ENCODE peak calls at places on chromosomes 7 and 10, in six cellular contexts. G is PC-3, C is fibroblast of lung, F is GM23248, S is H7, R is GM12864. X is an unnamed sample.

GRCh38 chr10:96618648-96619047 is 31.8 kb upstream of the TM9SF3 start:
- DNase-seq in G (no peak), C (peak; percentile 14), F (peak; percentile 44), S (no peak), R (no peak), X (no peak)

GRCh38 chr10:35533565-35533964 is 71.6 kb upstream of the GJD4 start:
- DNase-seq in G (no peak), C (peak; percentile 15), F (no peak), S (no peak), R (no peak), X (no peak)

GRCh38 chr7:537911-538634 is 18.4 kb upstream of the PDGFA start:
- DNase-seq in G (peak; percentile 92), C (peak; percentile 81), F (peak; percentile 91), S (peak; percentile 86), R (no peak), X (peak; percentile 64)

GRCh38 chr7:152849128-152849527 is 89.6 kb downstream of the ACTR3B start:
- DNase-seq in G (no peak), C (no peak), F (no peak), S (no peak), R (no peak), X (no peak)

GRCh38 chr10:80466724-80467326 is 12.7 kb downstream of the TSPAN14 start:
- DNase-seq in G (no peak), C (no peak), F (no peak), S (no peak), R (no peak), X (no peak)

GRCh38 chr10:100364735-100365391 is 17.8 kb downstream of the SCD start:
- DNase-seq in G (peak; percentile 86), C (peak; percentile 86), F (peak; percentile 43), S (peak; percentile 45), R (no peak), X (peak; percentile 47)

GRCh38 chr10:132048294-132048667 is 17.5 kb upstream of the JAKMIP3 start:
- DNase-seq in G (no peak), C (no peak), F (no peak), S (no peak), R (no peak), X (no peak)

GRCh38 chr7:30001953-30002352 is 12.4 kb upstream of the SCRN1 start:
- DNase-seq in G (no peak), C (no peak), F (no peak), S (no peak), R (no peak), X (no peak)

GRCh38 chr10:73159038-73159648 is 8.7 kb downstream of the ECD start:
- DNase-seq in G (peak; percentile 97), C (peak; percentile 66), F (peak; percentile 75), S (peak; percentile 43), R (no peak), X (no peak)

GRCh38 chr10:69629897-69630650 is at the start of gene FAM241B:
- DNase-seq in G (peak; percentile 91), C (peak; percentile 18), F (peak; percentile 66), S (peak; percentile 97), R (no peak), X (no peak)

GRCh38 chr7:122767339-122767738 is 64.6 kb upstream of the RNF148 start:
- DNase-seq in G (no peak), C (no peak), F (no peak), S (no peak), R (no peak), X (no peak)

GRCh38 chr10:50851884-50852671 is 33.3 kb downstream of the A1CF start:
- DNase-seq in G (no peak), C (no peak), F (no peak), S (no peak), R (no peak), X (no peak)

GRCh38 chr10:21720090-21720489 is 186.1 kb downstream of the MLLT10 start:
- DNase-seq in G (no peak), C (peak; percentile 28), F (no peak), S (peak; percentile 32), R (no peak), X (no peak)

GRCh38 chr10:24331457-24331856 is 122.5 kb downstream of the KIAA1217 start:
- DNase-seq in G (peak; percentile 45), C (peak; percentile 55), F (no peak), S (no peak), R (no peak), X (no peak)

GRCh38 chr7:39950473-39951155 is 558 bp downstream of the CDK13 start:
- DNase-seq in G (peak; percentile 23), C (peak; percentile 49), F (peak; percentile 70), S (peak; percentile 73), R (no peak), X (no peak)

GRCh38 chr7:31935115-31935514 is 135.1 kb downstream of the PDE1C start:
- DNase-seq in G (peak; percentile 81), C (no peak), F (no peak), S (no peak), R (no peak), X (no peak)

GRCh38 chr10:29254123-29255046 is 34.5 kb upstream of the LYZL1 start:
- DNase-seq in G (no peak), C (peak; percentile 22), F (no peak), S (no peak), R (no peak), X (no peak)

GRCh38 chr7:77532247-77532646 is 4.8 kb upstream of the PTPN12 start:
- DNase-seq in G (no peak), C (no peak), F (no peak), S (no peak), R (no peak), X (no peak)

GRCh38 chr7:108002726-108003590 is at the start of gene LAMB1:
- DNase-seq in G (peak; percentile 69), C (peak; percentile 87), F (peak; percentile 81), S (peak; percentile 94), R (no peak), X (no peak)
- H3K4me3 ChIP-seq in G (peak within 1 kb of the TSS; percentile 87), C (peak within 1 kb of the TSS; percentile 92), F (peak within 1 kb of the TSS; percentile 98), S (peak within 1 kb of the TSS; percentile 66), R (no peak within 1 kb of the TSS), X (peak within 1 kb of the TSS; percentile 78)

DNA sequence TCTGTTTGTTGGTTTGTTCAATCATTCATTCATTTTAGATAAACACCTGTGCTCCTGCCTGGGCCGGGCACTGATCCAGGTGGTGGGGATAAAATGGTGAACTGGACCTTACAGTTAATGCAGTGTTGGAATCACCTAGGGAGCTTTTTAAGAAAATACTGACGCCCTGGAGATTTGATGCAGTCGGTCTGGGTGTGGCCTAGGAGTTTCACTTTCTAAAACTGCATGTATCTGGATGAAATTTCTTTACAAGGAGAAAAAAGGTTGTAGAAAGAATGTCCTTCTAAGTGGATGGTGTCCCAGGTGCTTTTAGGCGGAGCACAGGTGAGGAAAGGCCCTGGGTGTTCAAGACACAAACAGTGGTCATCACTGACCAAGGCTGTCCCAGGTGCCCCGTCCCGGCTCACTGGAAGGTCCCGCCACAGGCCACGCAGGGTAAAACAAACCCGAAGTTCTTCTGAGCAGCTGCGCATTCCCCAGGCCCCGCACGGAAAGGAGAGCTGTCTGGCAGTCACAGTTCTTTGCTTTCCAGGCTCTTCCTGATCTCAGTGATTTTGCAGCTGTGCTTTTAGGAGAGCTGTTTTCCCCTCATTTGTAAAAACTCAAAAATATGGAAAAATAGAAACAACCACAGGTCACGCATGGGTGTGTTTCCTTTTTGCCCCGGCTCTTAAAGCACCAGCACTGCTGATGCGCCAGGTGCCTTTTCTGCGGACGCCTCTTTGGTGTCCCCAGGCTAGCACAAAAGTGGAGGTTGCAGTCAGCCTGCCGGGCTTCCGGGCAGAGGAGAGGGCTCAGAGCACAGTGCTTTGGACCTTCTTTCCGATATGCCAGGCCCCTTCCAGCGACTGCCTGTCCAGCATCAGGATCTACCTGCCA is 161.9 kb downstream of the GRK5 start:
- DNase-seq in G (no peak), C (no peak), F (no peak), S (no peak), R (no peak), X (no peak)
- H3K4me3 ChIP-seq in G (no peak overlapping the region), C (peak overlapping the region; percentile 3), F (no peak overlapping the region), S (no peak overlapping the region), R (peak overlapping the region; percentile 36), X (no peak overlapping the region)

DNA sequence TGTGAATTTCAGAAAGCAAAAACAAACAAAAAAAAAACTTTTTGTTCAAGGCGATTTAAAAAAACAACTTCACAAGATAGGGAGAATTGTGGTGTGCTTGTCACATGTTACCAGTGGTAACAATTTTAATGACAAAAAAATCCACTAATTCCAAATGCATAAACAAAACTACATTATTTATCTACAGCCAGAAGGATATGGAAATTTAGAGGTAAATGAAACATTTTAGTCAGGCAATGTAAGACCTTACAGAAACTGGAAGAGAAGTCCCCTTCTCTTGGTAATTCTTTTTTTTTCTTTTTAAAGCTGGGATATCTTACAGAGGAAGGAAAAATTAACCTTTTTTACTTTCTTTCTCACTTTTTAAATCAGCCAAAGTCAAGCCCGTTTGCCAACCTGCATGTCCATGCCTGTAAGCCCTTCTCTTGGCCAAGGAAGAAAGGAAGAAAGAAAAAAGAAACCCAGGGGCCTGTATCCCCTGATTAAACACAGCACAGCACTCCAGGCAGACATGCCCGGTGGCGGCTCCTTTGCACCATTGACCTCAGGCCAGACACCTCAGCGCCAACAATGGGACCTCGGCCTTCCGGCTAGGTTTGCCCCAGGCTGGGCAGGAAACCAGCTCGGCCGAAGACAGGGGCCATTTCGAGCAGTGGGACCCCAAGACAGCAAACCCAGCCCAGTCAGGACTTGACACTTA is 3.0 kb downstream of the HOXA10 start:
- DNase-seq in G (peak; percentile 63), C (no peak), F (peak; percentile 71), S (no peak), R (no peak), X (no peak)
- H3K4me3 ChIP-seq in G (peak overlapping the region; percentile 84), C (no peak overlapping the region), F (peak overlapping the region; percentile 83), S (no peak overlapping the region), R (no peak overlapping the region), X (peak overlapping the region; percentile 87)

DNA sequence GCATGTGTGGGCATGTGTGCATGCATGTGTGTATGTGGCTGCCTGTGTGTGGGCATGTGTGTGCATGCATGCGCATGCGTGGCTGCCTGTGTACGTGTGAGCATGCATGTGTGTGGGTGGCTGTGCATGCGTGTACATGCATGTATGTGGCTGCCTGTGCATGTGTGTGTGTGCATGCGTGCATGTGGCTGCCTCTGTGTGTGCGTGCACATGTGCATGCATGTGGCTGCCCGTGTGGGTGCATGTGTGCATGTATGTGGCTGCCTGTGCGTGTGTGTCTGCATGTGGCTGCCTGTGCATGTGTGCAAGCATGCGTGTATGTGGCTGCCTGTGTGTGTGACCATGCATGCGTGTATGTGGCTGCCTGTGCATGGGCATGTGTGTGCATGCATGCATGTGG is 217.2 kb downstream of the ELFN1 start:
- DNase-seq in G (no peak), C (no peak), F (no peak), S (no peak), R (no peak), X (no peak)
- H3K4me3 ChIP-seq in G (no peak overlapping the region), C (no peak overlapping the region), F (no peak overlapping the region), S (no peak overlapping the region), R (no peak overlapping the region), X (no peak overlapping the region)

DNA sequence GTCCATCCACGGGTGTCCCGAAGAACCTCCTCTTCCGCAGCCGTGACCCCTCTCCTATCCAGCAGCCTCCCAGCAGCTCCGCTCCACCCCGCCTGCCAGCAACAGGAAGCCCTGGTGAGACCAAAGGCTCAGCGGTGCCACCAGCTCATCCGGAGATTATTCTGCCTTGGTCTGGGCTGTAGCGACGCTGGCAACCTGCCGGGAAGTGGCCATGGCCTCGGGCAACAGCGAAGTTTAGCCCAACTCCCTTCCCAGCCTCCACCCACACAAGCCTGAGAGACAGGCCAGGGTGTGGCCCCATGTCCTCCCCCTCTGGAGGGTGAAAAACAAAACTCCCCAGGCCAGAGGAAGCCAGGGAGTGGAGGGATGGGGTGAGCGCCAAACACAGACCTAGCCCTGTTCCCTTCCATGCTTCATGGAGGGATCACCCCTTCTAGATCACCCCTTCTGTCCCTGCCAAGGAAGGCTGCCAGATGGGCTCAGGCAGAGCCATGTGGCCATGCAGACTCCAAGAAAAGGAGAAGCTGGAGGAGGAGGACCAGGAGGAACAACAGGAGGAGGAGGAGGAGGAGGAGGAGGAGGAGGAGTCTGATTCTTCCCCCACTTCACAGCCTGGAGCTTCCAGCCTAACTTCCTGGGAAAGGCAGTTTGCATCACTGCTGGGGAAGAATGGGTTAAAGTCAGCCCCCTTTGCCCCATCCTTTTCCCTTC is 924 bp downstream of the CALHM2 start:
- DNase-seq in G (peak; percentile 87), C (peak; percentile 28), F (peak; percentile 81), S (peak; percentile 76), R (no peak), X (no peak)
- H3K4me3 ChIP-seq in G (peak overlapping the region; percentile 21), C (peak overlapping the region; percentile 90), F (peak overlapping the region; percentile 90), S (peak overlapping the region; percentile 42), R (peak overlapping the region; percentile 76), X (peak overlapping the region; percentile 96)

X was measured in AG09309.